ENCODE peak calls at places on chromosomes 3 and 15, in five cellular contexts. U is activated CD4-positive, alpha-beta T cell treated with anti-CD3 and anti-CD28 coated beads, Interleukin-2, amount 50 U/mL, for 24 hours; F is endothelial cell of umbilical vein; J is amygdala; M is AG20443. I is an unnamed sample.

GRCh38 chr3:81300324-81300927 is 461.0 kb downstream of the GBE1 start:
- DNase-seq in J (no peak), F (no peak), M (no peak), U (no peak), I (no peak)

GRCh38 chr3:43923101-43923979 is 232.6 kb downstream of the ABHD5 start:
- DNase-seq in M (no peak), J (no peak), F (no peak), U (no peak), I (no peak)

GRCh38 chr3:179278151-179278550 is 27.2 kb upstream of the KCNMB3 start:
- DNase-seq in F (no peak), J (no peak), M (no peak), U (no peak), I (no peak)

GRCh38 chr3:150495563-150496168 is 50.6 kb downstream of the SERP1 start:
- DNase-seq in M (peak), J (no peak), U (peak), F (peak), I (peak)

GRCh38 chr3:15288331-15288726 is 44.1 kb downstream of the SH3BP5 start:
- DNase-seq in M (no peak), F (no peak), J (no peak), U (no peak), I (no peak)

GRCh38 chr3:53581671-53582070 is 87.3 kb downstream of the CACNA1D start:
- DNase-seq in J (no peak), M (peak), F (no peak), U (no peak), I (no peak)

GRCh38 chr3:13890377-13891016 is 10.6 kb upstream of the WNT7A start:
- DNase-seq in J (no peak), U (no peak), M (no peak), F (no peak), I (no peak)

GRCh38 chr3:122390665-122391064 is 6.7 kb downstream of the FAM162A start:
- DNase-seq in J (no peak), F (no peak), U (no peak), M (no peak), I (no peak)

GRCh38 chr15:73240864-73241499 is 127.8 kb downstream of the HCN4 start:
- DNase-seq in U (peak), J (no peak), F (peak), M (peak), I (peak)

GRCh38 chr15:77002436-77002835 is 7.5 kb downstream of the PSTPIP1 start:
- DNase-seq in F (no peak), M (peak), U (no peak), J (no peak), I (peak)

GRCh38 chr3:100796556-100796955 is 87.3 kb downstream of the TFG start:
- DNase-seq in F (peak), U (no peak), J (no peak), M (no peak), I (peak)

GRCh38 chr3:128215290-128215689 is 62.0 kb downstream of the EEFSEC start:
- DNase-seq in F (no peak), J (no peak), U (no peak), M (no peak), I (no peak)

GRCh38 chr15:77553257-77553656 is 79.5 kb downstream of the LINGO1 start:
- DNase-seq in J (no peak), U (no peak), F (no peak), M (no peak), I (no peak)

GRCh38 chr3:38297947-38298711 is 16.0 kb downstream of the SLC22A14 start:
- DNase-seq in M (peak), F (peak), J (no peak), U (no peak), I (peak)

GRCh38 chr15:62625421-62626033 is 417.0 kb upstream of the TPM1 start:
- DNase-seq in M (peak), F (no peak), J (no peak), U (no peak), I (peak)

GRCh38 chr3:107661447-107662108 is 138.8 kb downstream of the BBX start:
- DNase-seq in F (no peak), M (no peak), J (no peak), U (no peak), I (no peak)

GRCh38 chr3:177150970-177151627 is 46.2 kb downstream of the TBL1XR1 start:
- DNase-seq in U (peak), J (no peak), M (peak), F (peak), I (peak)

GRCh38 chr15:40246496-40247275 is 7.8 kb downstream of the PAK6 start:
- DNase-seq in J (no peak), F (no peak), M (no peak), U (no peak), I (no peak)

GRCh38 chr15:74828835-74829234 is 2.4 kb downstream of the CPLX3 start:
- DNase-seq in F (no peak), J (no peak), U (no peak), M (no peak), I (no peak)

GRCh38 chr3:154931484-154931883 is 148.6 kb upstream of the MME start:
- DNase-seq in J (no peak), F (no peak), M (peak), U (no peak), I (peak)

GRCh38 chr3:147395975-147396708 is 10.2 kb downstream of the ZIC4 start:
- DNase-seq in U (no peak), F (no peak), M (no peak), J (no peak), I (no peak)

GRCh38 chr3:194801378-194802124 is 115.9 kb downstream of the FAM43A start:
- DNase-seq in J (no peak), M (no peak), F (peak), U (no peak), I (no peak)

GRCh38 chr3:52225452-52226228 is at the start of gene TLR9:
- DNase-seq in F (no peak), U (no peak), J (no peak), M (no peak), I (no peak)

GRCh38 chr15:64000183-64000710 is 46.0 kb downstream of the DAPK2 start:
- DNase-seq in F (no peak), J (no peak), M (peak), U (no peak), I (peak)

GRCh38 chr3:23859012-23859743 is 53.4 kb downstream of the UBE2E1 start:
- DNase-seq in J (no peak), M (peak), F (peak), U (no peak), I (peak)

GRCh38 chr3:98901032-98901464 is 447 bp downstream of the DCBLD2 start:
- DNase-seq in M (peak), F (peak), J (peak), U (no peak), I (peak)

GRCh38 chr15:39511915-39512260 is 69.0 kb upstream of the THBS1 start:
- DNase-seq in F (peak), M (peak), U (no peak), J (no peak), I (peak)

GRCh38 chr3:14508966-14509795 is 31.0 kb downstream of the GRIP2 start:
- DNase-seq in F (peak), J (peak), U (peak), M (peak), I (peak)

GRCh38 chr15:25890532-25890931 is 27.4 kb upstream of the ATP10A start:
- DNase-seq in M (peak), F (no peak), U (no peak), J (no peak), I (peak)

GRCh38 chr3:85297291-85297690 is 338.5 kb downstream of the CADM2 start:
- DNase-seq in F (no peak), J (no peak), U (no peak), M (no peak), I (no peak)

GRCh38 chr3:39154323-39155021 is 1.1 kb upstream of the CSRNP1 start:
- DNase-seq in U (no peak), F (no peak), M (no peak), J (no peak), I (no peak)